ENCODE peak calls at places on chromosomes 7 and 10, in nine cellular contexts. C is myocyte; T is NCI-H1417; X is activated effector memory CD4-positive, alpha-beta T cell treated with anti-CD3 and anti-CD28 coated beads, Interleukin-2, amount 50 U/mL, for 16 hours; U is left colon; Z is putamen; J is mesothelial cell of epicardium; F is fibroblast of mammary gland; W is left ventricle myocardium superior. Q is an unnamed sample.

GRCh38 chr10:22427101-22427500 is 81.8 kb downstream of the SPAG6 start:
- DNase-seq in C (no peak), X (no peak), Z (no peak), T (no peak), W (no peak), F (peak), U (no peak), J (no peak), Q (no peak)

GRCh38 chr7:120941064-120941463 is 9.5 kb upstream of the ING3 start:
- DNase-seq in X (no peak), T (peak), Z (no peak), F (peak), U (no peak), C (peak), W (no peak), J (no peak), Q (no peak)

GRCh38 chr10:63137306-63137705 is 4.2 kb downstream of the NRBF2 start:
- DNase-seq in T (no peak), Z (no peak), J (no peak), U (no peak), C (no peak), W (no peak), X (no peak), F (peak), Q (no peak)

GRCh38 chr7:2373124-2373556 is 18.5 kb downstream of the EIF3B start:
- DNase-seq in F (no peak), W (no peak), J (no peak), T (no peak), Z (no peak), C (peak), X (no peak), U (no peak), Q (no peak)

GRCh38 chr10:79051766-79052165 is 17.0 kb upstream of the ZMIZ1 start:
- DNase-seq in J (no peak), F (no peak), C (no peak), Z (no peak), U (peak), T (no peak), X (peak), W (no peak), Q (no peak)

GRCh38 chr10:4847580-4848020 is 21.6 kb downstream of the AKR1E2 start:
- DNase-seq in C (peak), U (no peak), J (no peak), F (peak), W (no peak), X (no peak), T (no peak), Z (no peak), Q (no peak)

GRCh38 chr10:58152698-58153263 is 114.9 kb downstream of the IPMK start:
- DNase-seq in J (peak), T (peak), F (peak), U (no peak), C (peak), W (peak), Z (peak), X (peak), Q (peak)

GRCh38 chr10:11339013-11339412 is 272.4 kb downstream of the USP6NL start:
- DNase-seq in J (no peak), U (no peak), W (no peak), C (no peak), Z (peak), F (no peak), X (no peak), T (no peak), Q (peak)

GRCh38 chr7:147432068-147432467 is 1158.5 kb upstream of the C7orf33 start:
- DNase-seq in X (no peak), U (no peak), C (peak), T (peak), W (no peak), F (peak), Z (peak), J (no peak), Q (peak)

GRCh38 chr7:28179081-28180030 is 1.2 kb downstream of the JAZF1 start:
- DNase-seq in T (peak), C (peak), W (peak), U (peak), J (peak), Z (peak), X (peak), F (no peak), Q (peak)

GRCh38 chr10:1057106-1057657 is 997 bp downstream of the WDR37 start:
- DNase-seq in C (no peak), X (no peak), Z (no peak), J (no peak), U (no peak), W (no peak), T (no peak), F (no peak), Q (no peak)

GRCh38 chr7:90262438-90262837 is 17.5 kb downstream of the CFAP69 start:
- DNase-seq in T (peak), X (no peak), Z (no peak), W (no peak), C (peak), J (no peak), F (peak), U (no peak), Q (no peak)

GRCh38 chr7:27210441-27211083 is 10.7 kb upstream of the HOXA13 start:
- DNase-seq in W (peak), X (peak), Z (no peak), J (no peak), C (peak), F (peak), T (no peak), U (peak), Q (peak)

GRCh38 chr7:114922652-114923402 is 933 bp downstream of the MDFIC start:
- DNase-seq in C (peak), W (peak), Z (no peak), F (peak), U (peak), T (no peak), J (peak), X (peak), Q (peak)

GRCh38 chr10:74425602-74426001 is 274.6 kb downstream of the ADK start:
- DNase-seq in U (no peak), X (no peak), F (no peak), T (no peak), J (no peak), W (no peak), Z (no peak), C (no peak), Q (no peak)

GRCh38 chr10:116973946-116974345 is 31.0 kb downstream of the SHTN1 start:
- DNase-seq in F (no peak), W (no peak), Z (no peak), C (no peak), T (no peak), X (no peak), U (no peak), J (no peak), Q (no peak)

GRCh38 chr10:132862485-132863420 is 76.8 kb upstream of the NKX6-2 start:
- DNase-seq in J (no peak), C (no peak), W (peak), T (no peak), X (peak), Z (no peak), F (no peak), U (peak), Q (no peak)

GRCh38 chr10:28471705-28472050 is 61.2 kb upstream of the WAC start:
- DNase-seq in X (no peak), T (no peak), J (no peak), U (no peak), Z (no peak), C (no peak), W (no peak), F (no peak), Q (no peak)

GRCh38 chr7:55019691-55020480 is 1.1 kb downstream of the EGFR start:
- DNase-seq in U (peak), X (no peak), W (peak), T (no peak), F (no peak), C (peak), Z (no peak), J (peak), Q (no peak)

GRCh38 chr7:99036531-99037175 is 107.3 kb downstream of the SMURF1 start:
- DNase-seq in T (no peak), F (peak), X (no peak), Z (peak), U (no peak), W (peak), J (no peak), C (peak), Q (peak)

GRCh38 chr7:15130666-15131541 is 228.4 kb upstream of the DGKB start:
- DNase-seq in Z (no peak), T (no peak), W (no peak), X (no peak), J (no peak), F (peak), C (no peak), U (no peak), Q (no peak)

GRCh38 chr10:123236122-123236521 is 81.9 kb downstream of the BUB3 start:
- DNase-seq in J (no peak), F (no peak), W (no peak), C (no peak), X (no peak), U (no peak), T (no peak), Z (no peak), Q (no peak)

GRCh38 chr10:6396652-6397051 is 183.4 kb downstream of the PRKCQ start:
- DNase-seq in C (no peak), J (no peak), Z (no peak), U (no peak), T (no peak), W (no peak), F (peak), X (no peak), Q (no peak)

GRCh38 chr7:98459529-98459928 is 58.6 kb upstream of the BAIAP2L1 start:
- DNase-seq in W (no peak), C (no peak), U (no peak), X (no peak), F (no peak), Z (no peak), T (peak), J (no peak), Q (no peak)